ENCODE peak calls at places on chromosomes 1 and 21, in four cellular contexts. U is substantia nigra; B is activated naive CD4-positive, alpha-beta T cell treated with Interleukin-2 at 50 U/mL for 16 hours; M is NCI-H69. X is an unnamed sample.

GRCh38 chr1:216306830-216307229 is 116.4 kb downstream of the USH2A start:
- DNase-seq in U (no peak), B (no peak), M (no peak), X (no peak)

GRCh38 chr1:190479028-190479427 is 1.4 kb upstream of the BRINP3 start:
- DNase-seq in U (peak), B (no peak), M (peak), X (no peak)

GRCh38 chr1:205077934-205078311 is 6.3 kb downstream of the TMEM81 start:
- DNase-seq in U (no peak), B (no peak), M (no peak), X (no peak)

GRCh38 chr1:52403566-52404115 is 582 bp downstream of the ORC1 start:
- DNase-seq in U (no peak), B (peak), M (peak), X (peak)

GRCh38 chr1:165696625-165697100 is 1.7 kb downstream of the ALDH9A1 start:
- DNase-seq in U (peak), B (no peak), M (peak), X (no peak)

GRCh38 chr21:40151611-40152010 is 284.4 kb downstream of the PCP4 start:
- DNase-seq in U (no peak), B (no peak), M (no peak), X (no peak)

GRCh38 chr1:14522331-14523241 is 75.9 kb upstream of the KAZN start:
- DNase-seq in U (no peak), B (no peak), M (no peak), X (peak)

GRCh38 chr1:32810358-32810757 is 6.8 kb downstream of the YARS1 start:
- DNase-seq in U (no peak), B (no peak), M (no peak), X (no peak)

GRCh38 chr1:233945979-233946378 is 41.5 kb downstream of the SLC35F3 start:
- DNase-seq in U (no peak), B (no peak), M (no peak), X (no peak)

GRCh38 chr1:23836037-23836436 is 10.8 kb upstream of the HMGCL start:
- DNase-seq in U (no peak), B (no peak), M (no peak), X (no peak)

GRCh38 chr1:192903142-192903541 is 94.3 kb downstream of the RGS2 start:
- DNase-seq in U (no peak), B (no peak), M (peak), X (no peak)